ENCODE peak calls at places on chromosomes 1 and 21, in six cellular contexts. One of them, this sample, is unnamed. For H3F3A and H3K4me1, the result is how much of the 10 kb centered on the place peaks cover.

GRCh38 chr21:16709866-16710550 is 802.8 kb upstream of the CXADR start:
- DNase-seq in GM23338: peak
- DNase-seq in neural progenitor cell: peak
- DNase-seq in PC-3: no peak
- DNase-seq in PC-9: no peak
- DNase-seq in MM.1S: no peak
- DNase-seq in this sample: peak

GRCh38 chr1:230976825-230977747 is 1.6 kb downstream of the TTC13 start:
- DNase-seq in GM23338: no peak
- DNase-seq in MM.1S: peak
- DNase-seq in PC-3: no peak
- DNase-seq in PC-9: no peak
- DNase-seq in neural progenitor cell: no peak
- DNase-seq in this sample: no peak

GRCh38 chr1:94236630-94237290 is 624 bp downstream of the ARHGAP29 start:
- DNase-seq in PC-9: no peak
- DNase-seq in MM.1S: peak
- DNase-seq in GM23338: peak
- DNase-seq in PC-3: peak
- DNase-seq in neural progenitor cell: peak
- DNase-seq in this sample: peak

GRCh38 chr1:173161510-173162221 is 45.5 kb downstream of the TNFSF4 start:
- DNase-seq in PC-3: peak
- DNase-seq in neural progenitor cell: no peak
- DNase-seq in GM23338: no peak
- DNase-seq in PC-9: no peak
- DNase-seq in MM.1S: no peak
- DNase-seq in this sample: peak

GRCh38 chr1:89587728-89588127 is 45.2 kb upstream of the LRRC8C start:
- DNase-seq in PC-3: no peak
- DNase-seq in MM.1S: no peak
- DNase-seq in neural progenitor cell: no peak
- DNase-seq in GM23338: no peak
- DNase-seq in PC-9: no peak
- DNase-seq in this sample: no peak

GRCh38 chr21:26686705-26687104 is 113.6 kb upstream of the CYYR1 start:
- DNase-seq in neural progenitor cell: no peak
- DNase-seq in MM.1S: no peak
- DNase-seq in PC-3: no peak
- DNase-seq in GM23338: no peak
- DNase-seq in PC-9: no peak
- DNase-seq in this sample: no peak

GRCh38 chr1:25468037-25468436 is 37.3 kb downstream of the MACO1 start:
- DNase-seq in PC-9: no peak
- DNase-seq in GM23338: no peak
- DNase-seq in neural progenitor cell: no peak
- DNase-seq in PC-3: no peak
- DNase-seq in MM.1S: no peak
- DNase-seq in this sample: peak

GRCh38 chr1:18955442-18956188 is 861 bp downstream of the IFFO2 start:
- DNase-seq in PC-3: peak
- DNase-seq in PC-9: peak
- DNase-seq in neural progenitor cell: peak
- DNase-seq in GM23338: peak
- DNase-seq in MM.1S: peak
- DNase-seq in this sample: peak

GRCh38 chr1:64699327-64699726 is 45.5 kb upstream of the RAVER2 start:
- DNase-seq in PC-9: no peak
- DNase-seq in PC-3: no peak
- DNase-seq in GM23338: peak
- DNase-seq in MM.1S: no peak
- DNase-seq in neural progenitor cell: peak
- DNase-seq in this sample: no peak

GRCh38 chr1:231093158-231093922 is 53.3 kb upstream of the FAM89A start:
- DNase-seq in PC-3: no peak
- DNase-seq in neural progenitor cell: peak
- DNase-seq in MM.1S: no peak
- DNase-seq in PC-9: no peak
- DNase-seq in GM23338: no peak
- DNase-seq in this sample: peak

GRCh38 chr1:226948480-226948879 is 8.4 kb downstream of the COQ8A start:
- DNase-seq in GM23338: no peak
- DNase-seq in PC-3: no peak
- DNase-seq in MM.1S: no peak
- DNase-seq in PC-9: no peak
- DNase-seq in neural progenitor cell: no peak
- DNase-seq in this sample: no peak

GRCh38 chr1:8352886-8353285 is 35.0 kb downstream of the SLC45A1 start:
- DNase-seq in MM.1S: no peak
- DNase-seq in neural progenitor cell: no peak
- DNase-seq in PC-9: no peak
- DNase-seq in PC-3: no peak
- DNase-seq in GM23338: no peak
- DNase-seq in this sample: no peak

GRCh38 chr1:108678696-108679095 is 13.4 kb upstream of the PRPF38B start:
- DNase-seq in PC-3: no peak
- DNase-seq in PC-9: no peak
- DNase-seq in neural progenitor cell: no peak
- DNase-seq in MM.1S: no peak
- DNase-seq in GM23338: no peak
- DNase-seq in this sample: no peak

GRCh38 chr1:21396516-21396915 is 43.4 kb upstream of the NBPF3 start:
- DNase-seq in PC-9: no peak
- DNase-seq in neural progenitor cell: no peak
- DNase-seq in PC-3: no peak
- DNase-seq in GM23338: no peak
- DNase-seq in MM.1S: no peak
- DNase-seq in this sample: no peak

GRCh38 chr1:17672226-17672625 is 82.9 kb upstream of the ACTL8 start:
- DNase-seq in PC-3: no peak
- DNase-seq in MM.1S: no peak
- DNase-seq in neural progenitor cell: no peak
- DNase-seq in PC-9: no peak
- DNase-seq in GM23338: peak
- DNase-seq in this sample: no peak

GRCh38 chr1:204093421-204093717 is 20.5 kb downstream of the SOX13 start:
- DNase-seq in GM23338: no peak
- DNase-seq in PC-9: no peak
- DNase-seq in neural progenitor cell: no peak
- DNase-seq in PC-3: no peak
- DNase-seq in MM.1S: no peak
- DNase-seq in this sample: no peak

GRCh38 chr1:203673550-203674411 is 47.1 kb downstream of the ATP2B4 start:
- DNase-seq in MM.1S: no peak
- DNase-seq in neural progenitor cell: no peak
- DNase-seq in PC-3: peak
- DNase-seq in GM23338: peak
- DNase-seq in PC-9: peak
- DNase-seq in this sample: peak

GRCh38 chr1:231053493-231054162 is 13.6 kb upstream of the FAM89A start:
- DNase-seq in GM23338: no peak
- DNase-seq in MM.1S: peak
- DNase-seq in neural progenitor cell: no peak
- DNase-seq in PC-3: peak
- DNase-seq in PC-9: no peak
- DNase-seq in this sample: no peak

GRCh38 chr1:169690489-169690888 is 20.9 kb downstream of the SELL start:
- DNase-seq in GM23338: peak
- DNase-seq in PC-9: no peak
- DNase-seq in MM.1S: no peak
- DNase-seq in PC-3: no peak
- DNase-seq in neural progenitor cell: no peak
- DNase-seq in this sample: no peak

GRCh38 chr1:20849100-20849499 is 62.0 kb upstream of the HP1BP3 start:
- DNase-seq in MM.1S: no peak
- DNase-seq in PC-3: no peak
- DNase-seq in neural progenitor cell: no peak
- DNase-seq in GM23338: no peak
- DNase-seq in PC-9: no peak
- DNase-seq in this sample: no peak

GRCh38 chr1:196115641-196116040 is 492.6 kb downstream of the KCNT2 start:
- DNase-seq in PC-3: peak
- DNase-seq in MM.1S: no peak
- DNase-seq in GM23338: no peak
- DNase-seq in PC-9: no peak
- DNase-seq in neural progenitor cell: peak
- DNase-seq in this sample: peak

GRCh38 chr1:115717541-115717940 is 51.0 kb downstream of the CASQ2 start:
- DNase-seq in neural progenitor cell: peak
- DNase-seq in PC-9: no peak
- DNase-seq in PC-3: peak
- DNase-seq in GM23338: peak
- DNase-seq in MM.1S: peak
- DNase-seq in this sample: peak

GRCh38 chr1:89974211-89974610 is 20.7 kb upstream of the ZNF326 start:
- DNase-seq in MM.1S: no peak
- DNase-seq in PC-9: peak
- DNase-seq in GM23338: no peak
- DNase-seq in neural progenitor cell: no peak
- DNase-seq in PC-3: no peak
- DNase-seq in this sample: no peak

GRCh38 chr21:36188937-36189336 is 32.3 kb downstream of the DOP1B start:
- DNase-seq in PC-3: no peak
- DNase-seq in PC-9: no peak
- DNase-seq in neural progenitor cell: no peak
- DNase-seq in MM.1S: no peak
- DNase-seq in GM23338: no peak
- DNase-seq in this sample: no peak

GRCh38 chr1:150575072-150575489 is 4.3 kb downstream of the MCL1 start:
- DNase-seq in PC-9: no peak
- DNase-seq in GM23338: no peak
- DNase-seq in MM.1S: no peak
- DNase-seq in neural progenitor cell: no peak
- DNase-seq in PC-3: no peak
- DNase-seq in this sample: peak
- H3F3A ChIP-seq in PC-9: half or more
- H3F3A ChIP-seq in GM23338: half or more
- H3F3A ChIP-seq in MM.1S: half or more
- H3F3A ChIP-seq in neural progenitor cell: half or more
- H3F3A ChIP-seq in PC-3: under half
- H3F3A ChIP-seq in this sample: half or more

GRCh38 chr1:15953791-15954201 is 22.1 kb downstream of the ZBTB17 start:
- DNase-seq in PC-9: no peak
- DNase-seq in neural progenitor cell: peak
- DNase-seq in GM23338: peak
- DNase-seq in MM.1S: no peak
- DNase-seq in PC-3: no peak
- DNase-seq in this sample: no peak

GRCh38 chr1:15954316-15954715 is 21.6 kb downstream of the ZBTB17 start:
- DNase-seq in GM23338: no peak
- DNase-seq in neural progenitor cell: no peak
- DNase-seq in PC-3: no peak
- DNase-seq in PC-9: no peak
- DNase-seq in MM.1S: no peak
- DNase-seq in this sample: no peak

GRCh38 chr1:15951341-15952153 is 24.4 kb downstream of the ZBTB17 start:
- DNase-seq in MM.1S: no peak
- DNase-seq in GM23338: peak
- DNase-seq in PC-9: no peak
- DNase-seq in neural progenitor cell: no peak
- DNase-seq in PC-3: no peak
- DNase-seq in this sample: peak

GRCh38 chr1:15953294-15953771 is 22.6 kb downstream of the ZBTB17 start:
- DNase-seq in GM23338: no peak
- DNase-seq in MM.1S: no peak
- DNase-seq in PC-3: no peak
- DNase-seq in PC-9: no peak
- DNase-seq in neural progenitor cell: no peak
- DNase-seq in this sample: peak

DNA sequence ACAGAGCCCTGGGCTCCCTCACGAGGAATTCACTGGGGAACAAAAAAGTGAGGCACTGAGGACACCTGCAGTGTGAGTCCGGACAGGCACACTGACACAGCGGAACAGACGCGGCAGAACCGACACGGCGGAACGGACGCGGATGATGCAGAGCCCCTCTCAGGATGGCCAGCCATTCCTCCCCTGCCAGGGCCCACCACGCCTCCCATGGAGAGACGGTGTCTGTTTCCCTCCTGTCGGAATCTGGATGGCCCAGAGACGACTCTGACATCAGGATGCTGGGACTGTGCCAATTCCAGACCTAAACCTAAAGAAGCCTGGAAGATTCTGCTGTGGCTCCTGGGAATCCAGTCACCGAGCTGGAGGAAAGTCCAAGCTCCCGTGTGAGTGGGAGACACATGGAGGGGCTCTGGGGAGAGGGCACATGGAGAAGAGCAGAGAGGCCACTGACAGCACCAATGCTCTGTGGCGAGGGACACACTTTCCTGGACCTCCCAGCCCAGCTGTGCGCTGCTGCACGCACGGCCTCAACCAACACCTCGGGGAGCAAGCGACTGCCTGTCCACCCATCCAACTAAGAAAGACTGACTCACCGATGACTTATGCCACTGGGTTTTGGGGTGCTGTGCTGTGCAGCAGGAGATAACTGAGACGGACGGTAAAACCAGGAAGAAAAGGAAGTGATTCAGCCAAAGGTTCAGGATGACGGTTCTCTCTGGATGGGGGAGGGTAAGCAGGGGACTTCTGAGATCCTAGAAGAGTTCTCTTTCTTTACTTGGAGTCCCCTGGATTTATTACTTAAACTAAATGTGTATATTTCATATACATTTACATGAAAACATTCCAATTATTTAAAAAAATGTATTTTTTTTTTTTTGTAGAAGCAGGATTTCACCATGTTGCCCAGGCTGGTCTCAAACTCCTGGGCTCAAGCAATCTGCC is 23.3 kb downstream of the ZBTB17 start:
- DNase-seq in GM23338: peak
- DNase-seq in PC-3: peak
- DNase-seq in neural progenitor cell: peak
- DNase-seq in PC-9: peak
- DNase-seq in MM.1S: no peak
- DNase-seq in this sample: peak
- H3K4me1 ChIP-seq in GM23338: under half
- H3K4me1 ChIP-seq in PC-3: under half
- H3K4me1 ChIP-seq in neural progenitor cell: under half
- H3K4me1 ChIP-seq in PC-9: under half
- H3K4me1 ChIP-seq in MM.1S: under half
- H3K4me1 ChIP-seq in this sample: half or more

GRCh38 chr1:49046305-49046704 is 269.6 kb upstream of the BEND5 start:
- DNase-seq in PC-3: no peak
- DNase-seq in neural progenitor cell: no peak
- DNase-seq in GM23338: no peak
- DNase-seq in MM.1S: no peak
- DNase-seq in PC-9: no peak
- DNase-seq in this sample: no peak
- H3F3A ChIP-seq in PC-3: under half
- H3F3A ChIP-seq in neural progenitor cell: under half
- H3F3A ChIP-seq in GM23338: under half
- H3F3A ChIP-seq in MM.1S: under half
- H3F3A ChIP-seq in PC-9: under half
- H3F3A ChIP-seq in this sample: under half

DNA sequence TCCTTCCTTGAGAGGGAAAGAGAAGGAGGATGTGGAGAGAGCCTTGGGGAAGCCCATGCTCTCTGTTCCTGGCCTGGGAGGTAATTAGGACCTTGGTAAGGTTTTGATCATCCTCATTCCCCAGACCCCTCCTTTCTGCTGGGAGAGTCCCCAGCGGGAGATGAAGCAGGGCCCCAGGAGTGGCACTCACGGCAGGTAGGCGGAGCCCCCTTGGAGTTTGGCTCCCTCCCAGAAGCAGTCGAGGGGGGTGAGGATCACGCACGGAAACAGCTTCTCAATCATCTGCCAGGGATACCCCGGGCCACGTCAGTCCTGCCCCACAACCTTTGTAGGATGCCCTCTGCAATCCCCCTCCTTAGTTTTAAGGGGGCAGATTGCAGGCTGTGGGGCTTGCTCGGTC is 11.5 kb downstream of the PTCH2 start:
- DNase-seq in PC-3: no peak
- DNase-seq in neural progenitor cell: no peak
- DNase-seq in GM23338: no peak
- DNase-seq in MM.1S: no peak
- DNase-seq in PC-9: no peak
- DNase-seq in this sample: no peak
- H3K4me1 ChIP-seq in PC-3: under half
- H3K4me1 ChIP-seq in neural progenitor cell: under half
- H3K4me1 ChIP-seq in GM23338: under half
- H3K4me1 ChIP-seq in MM.1S: under half
- H3K4me1 ChIP-seq in PC-9: under half
- H3K4me1 ChIP-seq in this sample: under half

This sample was measured in GM23248.